ENCODE peak calls at places on chromosomes 1 and 21, in nine cellular contexts. Y is mucosa of descending colon, D is fibroblast of the aortic adventitia, F is sigmoid colon, B is cardiac muscle cell, Q is cardiac fibroblast, Z is psoas muscle, M is heart right ventricle, L is stomach. T is an unnamed sample.

GRCh38 chr1:158045639-158046038 is 52.2 kb downstream of the KIRREL1 start:
- DNase-seq in Y (no peak), D (peak), F (no peak), B (no peak), Q (peak), Z (no peak), M (no peak), L (no peak), T (no peak)

GRCh38 chr1:7015022-7015421 is 229.8 kb downstream of the CAMTA1 start:
- DNase-seq in Y (no peak), D (no peak), F (no peak), B (no peak), Q (no peak), Z (no peak), M (no peak), L (no peak), T (no peak)

GRCh38 chr1:112638109-112638426 is 18.4 kb downstream of the CAPZA1 start:
- DNase-seq in Y (no peak), D (no peak), F (no peak), B (no peak), Q (no peak), Z (no peak), M (no peak), L (no peak), T (peak)

GRCh38 chr21:44440241-44441040 is 14.9 kb upstream of the LRRC3 start:
- DNase-seq in Y (peak), D (no peak), F (peak), B (no peak), Q (no peak), Z (peak), M (peak), L (no peak), T (no peak)

GRCh38 chr1:9871707-9872425 is 38.2 kb downstream of the CTNNBIP1 start:
- DNase-seq in Y (no peak), D (no peak), F (no peak), B (no peak), Q (no peak), Z (no peak), M (no peak), L (no peak), T (peak)

GRCh38 chr1:216119600-216119999 is 303.6 kb downstream of the USH2A start:
- DNase-seq in Y (no peak), D (peak), F (no peak), B (peak), Q (peak), Z (no peak), M (no peak), L (no peak), T (peak)

GRCh38 chr1:72365693-72366092 is 83.4 kb upstream of the NEGR1 start:
- DNase-seq in Y (no peak), D (no peak), F (no peak), B (no peak), Q (no peak), Z (no peak), M (no peak), L (no peak), T (no peak)

GRCh38 chr1:24694380-24694843 is 50.8 kb upstream of the CLIC4 start:
- DNase-seq in Y (no peak), D (peak), F (peak), B (peak), Q (peak), Z (no peak), M (peak), L (no peak), T (no peak)

GRCh38 chr1:15919316-15919715 is 56.6 kb downstream of the ZBTB17 start:
- DNase-seq in Y (no peak), D (peak), F (no peak), B (no peak), Q (peak), Z (no peak), M (no peak), L (no peak), T (peak)

GRCh38 chr21:45578811-45579381 is 36.7 kb upstream of the SLC19A1 start:
- DNase-seq in Y (no peak), D (no peak), F (peak), B (no peak), Q (no peak), Z (no peak), M (no peak), L (peak), T (no peak)

GRCh38 chr1:239819756-239820155 is 271.9 kb upstream of the FMN2 start:
- DNase-seq in Y (no peak), D (no peak), F (no peak), B (no peak), Q (no peak), Z (no peak), M (no peak), L (no peak), T (no peak)

GRCh38 chr1:92411511-92411910 is 75.2 kb downstream of the GFI1 start:
- DNase-seq in Y (no peak), D (peak), F (no peak), B (no peak), Q (peak), Z (no peak), M (no peak), L (no peak), T (peak)

GRCh38 chr1:109537450-109538178 is 2.1 kb upstream of the GPR61 start:
- DNase-seq in Y (no peak), D (no peak), F (no peak), B (no peak), Q (no peak), Z (no peak), M (no peak), L (no peak), T (no peak)

GRCh38 chr1:62436039-62436465 is 797 bp upstream of the USP1 start:
- DNase-seq in Y (peak), D (no peak), F (no peak), B (no peak), Q (no peak), Z (peak), M (peak), L (peak), T (peak)

GRCh38 chr1:170929835-170930554 is 5.3 kb upstream of the MROH9 start:
- DNase-seq in Y (no peak), D (peak), F (no peak), B (peak), Q (peak), Z (no peak), M (no peak), L (no peak), T (peak)

GRCh38 chr1:84598846-84599741 is 24.9 kb upstream of the CTBS start:
- DNase-seq in Y (no peak), D (peak), F (no peak), B (no peak), Q (peak), Z (no peak), M (no peak), L (no peak), T (peak)

GRCh38 chr1:1355376-1355775 is 3.0 kb downstream of the MXRA8 start:
- DNase-seq in Y (no peak), D (no peak), F (no peak), B (peak), Q (no peak), Z (peak), M (peak), L (peak), T (peak)

GRCh38 chr1:109201123-109201703 is 12.5 kb upstream of the SARS1 start:
- DNase-seq in Y (no peak), D (peak), F (no peak), B (peak), Q (peak), Z (peak), M (no peak), L (peak), T (peak)

GRCh38 chr1:43716559-43717281 is 9.4 kb downstream of the ST3GAL3 start:
- DNase-seq in Y (no peak), D (no peak), F (no peak), B (no peak), Q (no peak), Z (no peak), M (no peak), L (no peak), T (no peak)

GRCh38 chr1:35442737-35443136 is 114.5 kb downstream of the KIAA0319L start:
- DNase-seq in Y (no peak), D (no peak), F (no peak), B (no peak), Q (no peak), Z (no peak), M (no peak), L (no peak), T (peak)

GRCh38 chr1:51551081-51551480 is 32.0 kb upstream of the EPS15 start:
- DNase-seq in Y (no peak), D (no peak), F (no peak), B (no peak), Q (no peak), Z (no peak), M (no peak), L (no peak), T (no peak)

GRCh38 chr1:104629589-104629988 is 879.9 kb downstream of the AMY1C start:
- DNase-seq in Y (no peak), D (no peak), F (no peak), B (no peak), Q (no peak), Z (no peak), M (no peak), L (no peak), T (no peak)

GRCh38 chr21:22556829-22557228 is 1558.6 kb downstream of the NCAM2 start:
- DNase-seq in Y (no peak), D (no peak), F (no peak), B (no peak), Q (no peak), Z (no peak), M (no peak), L (no peak), T (no peak)

GRCh38 chr1:226662704-226663326 is 76.3 kb downstream of the ITPKB start:
- DNase-seq in Y (peak), D (peak), F (peak), B (no peak), Q (peak), Z (peak), M (peak), L (peak), T (peak)

GRCh38 chr1:109252893-109253802 is 3.8 kb downstream of the CELSR2 start:
- DNase-seq in Y (peak), D (no peak), F (peak), B (no peak), Q (peak), Z (no peak), M (no peak), L (no peak), T (peak)

GRCh38 chr1:152013664-152014237 is 20.1 kb upstream of the S100A10 start:
- DNase-seq in Y (no peak), D (peak), F (no peak), B (peak), Q (peak), Z (no peak), M (no peak), L (peak), T (peak)

GRCh38 chr1:51697160-51697559 is 80.3 kb downstream of the OSBPL9 start:
- DNase-seq in Y (no peak), D (peak), F (no peak), B (no peak), Q (peak), Z (no peak), M (no peak), L (no peak), T (peak)

GRCh38 chr21:34722684-34723300 is 54.0 kb downstream of the CLIC6 start:
- DNase-seq in Y (no peak), D (no peak), F (no peak), B (no peak), Q (no peak), Z (no peak), M (no peak), L (no peak), T (no peak)

GRCh38 chr1:55257958-55258357 is 42.8 kb upstream of the USP24 start:
- DNase-seq in Y (no peak), D (no peak), F (no peak), B (no peak), Q (no peak), Z (no peak), M (no peak), L (no peak), T (no peak)

GRCh38 chr21:42836767-42837301 is 42.5 kb downstream of the WDR4 start:
- DNase-seq in Y (no peak), D (no peak), F (no peak), B (no peak), Q (no peak), Z (no peak), M (no peak), L (peak), T (no peak)

GRCh38 chr1:180924939-180925338 is 12.2 kb downstream of the KIAA1614 start:
- DNase-seq in Y (no peak), D (no peak), F (no peak), B (no peak), Q (no peak), Z (no peak), M (peak), L (no peak), T (no peak)

GRCh38 chr21:43210454-43211084 is 41.8 kb downstream of the CRYAA start:
- DNase-seq in Y (peak), D (no peak), F (peak), B (no peak), Q (no peak), Z (no peak), M (no peak), L (no peak), T (no peak)

GRCh38 chr1:176208034-176208433 is 948 bp upstream of the COP1 start:
- DNase-seq in Y (no peak), D (no peak), F (no peak), B (no peak), Q (no peak), Z (no peak), M (no peak), L (no peak), T (no peak)

GRCh38 chr1:65119951-65120350 is 28.1 kb upstream of the AK4 start:
- DNase-seq in Y (no peak), D (no peak), F (no peak), B (no peak), Q (no peak), Z (no peak), M (no peak), L (no peak), T (no peak)

GRCh38 chr1:17550684-17551584 is 11.4 kb downstream of the ARHGEF10L start:
- DNase-seq in Y (no peak), D (no peak), F (no peak), B (no peak), Q (no peak), Z (no peak), M (no peak), L (peak), T (no peak)

DNA sequence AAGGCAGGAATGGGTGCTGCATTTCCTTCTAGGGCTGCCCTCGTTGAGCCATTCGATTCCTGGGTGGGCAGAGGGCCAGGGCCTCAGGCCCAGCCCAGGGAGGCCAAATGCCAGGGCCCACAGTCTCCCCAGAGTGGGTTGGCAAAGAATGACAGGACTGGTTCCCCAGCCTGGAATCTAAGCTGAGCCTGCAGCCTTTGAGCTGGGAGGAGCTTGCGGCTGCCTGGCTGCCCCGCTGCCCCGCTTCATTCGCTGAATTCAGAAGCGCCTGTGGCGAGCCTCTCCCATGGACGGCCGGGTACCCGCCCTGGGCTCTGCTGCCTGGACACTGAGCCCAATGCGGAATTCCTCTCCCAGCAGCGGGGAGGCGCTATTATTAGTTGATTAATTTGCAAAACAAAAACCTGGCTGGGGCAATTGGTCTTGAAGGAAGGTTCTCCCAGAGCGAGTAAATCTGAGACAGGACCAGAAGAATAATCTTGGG is 32.3 kb upstream of the TARDBP start:
- DNase-seq in Y (peak), D (peak), F (peak), B (peak), Q (peak), Z (peak), M (peak), L (peak), T (peak)
- TF ChIP-seq CTCF in Y (no peak), D (peak), F (peak), B (peak), Q (peak), Z (peak), M (peak), L (no peak), T (peak)

DNA sequence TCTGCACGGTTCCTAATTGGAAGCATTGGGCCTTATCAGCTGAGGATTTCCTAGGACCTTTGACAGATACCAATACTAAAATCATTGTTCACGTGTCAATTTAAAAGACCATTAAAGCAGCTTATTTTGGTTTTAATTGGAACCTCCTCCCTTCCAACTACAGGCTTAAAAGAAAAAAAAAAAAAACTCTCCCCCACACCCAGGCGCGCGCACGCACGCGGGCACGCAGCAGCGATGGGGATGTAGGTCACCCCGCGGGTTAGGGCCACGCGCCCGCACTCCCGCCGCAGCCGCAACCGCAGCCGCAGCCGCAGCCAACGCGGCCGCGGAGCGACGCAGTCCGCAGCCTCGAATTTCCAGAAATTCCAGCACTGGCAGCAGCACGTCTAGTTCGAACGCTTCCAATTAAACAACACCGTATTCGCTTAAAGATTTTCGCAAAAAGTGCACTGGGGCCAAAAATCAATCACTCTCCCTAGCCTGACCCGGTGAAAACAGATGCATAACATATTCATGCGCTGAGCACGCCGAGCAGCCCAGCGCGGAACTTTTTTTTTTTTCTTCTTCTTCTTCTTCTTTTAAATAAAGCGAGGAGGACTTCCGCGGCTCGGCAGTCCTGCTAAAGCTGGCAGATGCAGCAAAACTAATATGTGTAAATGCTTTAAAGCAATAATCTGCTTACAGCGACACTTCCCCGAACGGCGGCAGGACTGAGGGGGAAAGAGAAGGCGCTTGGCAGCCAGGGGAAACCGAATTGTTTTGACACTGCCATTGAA is 13.3 kb upstream of the BARHL2 start:
- DNase-seq in Y (no peak), D (peak), F (no peak), B (no peak), Q (no peak), Z (no peak), M (no peak), L (no peak), T (no peak)
- H3K4me3 ChIP-seq in Y (no peak), D (peak), F (no peak), B (peak), Q (no peak), Z (peak), M (peak), L (peak), T (peak)

GRCh38 chr1:22710688-22711024 is at the start of gene EPHB2:
- DNase-seq in Y (no peak), D (peak), F (no peak), B (peak), Q (no peak), Z (peak), M (peak), L (peak), T (peak)
- TF ChIP-seq CTCF in Y (no peak), D (no peak), F (no peak), B (no peak), Q (no peak), Z (no peak), M (no peak), L (no peak), T (no peak)

GRCh38 chr1:236602171-236602570 is 2.1 kb downstream of the HEATR1 start:
- DNase-seq in Y (no peak), D (no peak), F (no peak), B (no peak), Q (no peak), Z (no peak), M (no peak), L (no peak), T (no peak)

GRCh38 chr1:236608930-236609726 is 4.8 kb upstream of the HEATR1 start:
- DNase-seq in Y (no peak), D (peak), F (peak), B (peak), Q (peak), Z (peak), M (peak), L (peak), T (peak)

GRCh38 chr1:236603896-236604217 is 459 bp downstream of the HEATR1 start:
- DNase-seq in Y (no peak), D (peak), F (no peak), B (no peak), Q (peak), Z (no peak), M (no peak), L (no peak), T (peak)

GRCh38 chr1:236604218-236605029 is at the start of gene HEATR1:
- DNase-seq in Y (peak), D (peak), F (peak), B (peak), Q (peak), Z (peak), M (peak), L (peak), T (peak)

GRCh38 chr1:236605030-236605806 is 902 bp upstream of the HEATR1 start:
- DNase-seq in Y (no peak), D (no peak), F (no peak), B (peak), Q (no peak), Z (peak), M (no peak), L (no peak), T (no peak)
- H3K4me3 ChIP-seq in Y (no peak), D (peak), F (peak), B (peak), Q (peak), Z (peak), M (peak), L (peak), T (peak)

GRCh38 chr1:206864939-206865671 is at the start of gene IL20:
- DNase-seq in Y (peak), D (peak), F (peak), B (peak), Q (peak), Z (peak), M (peak), L (peak), T (peak)
- TF ChIP-seq CTCF in Y (peak), D (peak), F (peak), B (peak), Q (peak), Z (peak), M (peak), L (no peak), T (peak)

GRCh38 chr1:207969528-207969927 is 58.6 kb upstream of the CD34 start:
- DNase-seq in Y (no peak), D (no peak), F (no peak), B (no peak), Q (no peak), Z (no peak), M (no peak), L (no peak), T (no peak)

GRCh38 chr1:207970329-207971038 is 59.6 kb upstream of the CD34 start:
- DNase-seq in Y (no peak), D (no peak), F (no peak), B (no peak), Q (no peak), Z (no peak), M (no peak), L (no peak), T (no peak)

GRCh38 chr1:207972350-207972749 is 61.4 kb upstream of the CD34 start:
- DNase-seq in Y (no peak), D (no peak), F (no peak), B (no peak), Q (no peak), Z (no peak), M (no peak), L (no peak), T (no peak)

GRCh38 chr1:207974146-207974545 is 63.2 kb upstream of the CD34 start:
- DNase-seq in Y (no peak), D (no peak), F (no peak), B (no peak), Q (no peak), Z (no peak), M (no peak), L (no peak), T (no peak)

GRCh38 chr1:207971511-207972224 is 60.7 kb upstream of the CD34 start:
- DNase-seq in Y (no peak), D (no peak), F (no peak), B (no peak), Q (no peak), Z (no peak), M (no peak), L (no peak), T (no peak)
- H3K4me3 ChIP-seq in Y (no peak), D (no peak), F (no peak), B (no peak), Q (no peak), Z (no peak), M (no peak), L (no peak), T (no peak)

GRCh38 chr1:34013958-34014737 is 150.3 kb downstream of the HMGB4 start:
- DNase-seq in Y (no peak), D (peak), F (no peak), B (peak), Q (peak), Z (no peak), M (peak), L (no peak), T (no peak)
- TF ChIP-seq CTCF in Y (peak), D (peak), F (peak), B (peak), Q (no peak), Z (peak), M (no peak), L (no peak), T (no peak)

DNA sequence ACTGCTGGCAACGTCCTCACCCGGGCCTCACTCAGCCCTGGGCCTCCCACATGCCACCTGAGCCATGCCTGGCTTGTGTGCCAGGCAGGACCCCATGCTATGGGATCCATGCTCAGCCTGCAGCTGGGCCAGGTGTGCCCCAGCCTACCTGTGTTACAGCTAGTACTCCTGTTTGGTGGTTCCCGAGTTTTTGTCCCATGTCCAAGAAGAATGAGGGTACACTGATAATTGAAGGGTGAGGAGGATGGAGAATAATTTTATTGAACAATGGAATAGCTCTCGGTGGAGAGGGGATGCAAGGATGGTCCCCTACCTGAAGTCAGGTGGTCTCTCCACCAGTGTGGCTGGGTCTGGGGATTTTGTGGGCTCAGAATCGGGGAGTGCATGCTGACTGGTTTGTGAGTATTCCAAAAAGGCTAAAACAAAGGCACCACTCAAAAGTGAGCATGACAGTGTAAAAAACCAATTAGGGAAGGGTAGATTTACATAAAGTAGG is 137.9 kb downstream of the TNFSF18 start:
- DNase-seq in Y (no peak), D (no peak), F (no peak), B (no peak), Q (no peak), Z (no peak), M (no peak), L (no peak), T (no peak)
- H3K4me3 ChIP-seq in Y (no peak), D (no peak), F (no peak), B (no peak), Q (no peak), Z (no peak), M (no peak), L (no peak), T (no peak)

T was measured in epithelial cell of esophagus.